ENCODE peak calls at places on chromosomes 7 and 10, in five cellular contexts. One of them, this sample, is unnamed.

GRCh38 chr10:95125582-95125981 is 56.3 kb upstream of the CYP2C8 start:
- DNase-seq in body of pancreas: no peak
- DNase-seq in fibroblast of the aortic adventitia: no peak
- DNase-seq in retinal pigment epithelial cell: no peak
- DNase-seq in Peyer's patch: no peak
- DNase-seq in this sample: no peak

GRCh38 chr7:6183006-6183405 is 89.4 kb downstream of the CYTH3 start:
- DNase-seq in body of pancreas: no peak
- DNase-seq in fibroblast of the aortic adventitia: no peak
- DNase-seq in retinal pigment epithelial cell: no peak
- DNase-seq in Peyer's patch: no peak
- DNase-seq in this sample: no peak

GRCh38 chr10:21047096-21047495 is 150.0 kb upstream of the NEBL start:
- DNase-seq in body of pancreas: no peak
- DNase-seq in fibroblast of the aortic adventitia: no peak
- DNase-seq in retinal pigment epithelial cell: no peak
- DNase-seq in Peyer's patch: no peak
- DNase-seq in this sample: no peak

GRCh38 chr7:88789480-88790064 is 6.0 kb downstream of the TEX47 start:
- DNase-seq in body of pancreas: no peak
- DNase-seq in fibroblast of the aortic adventitia: peak; percentile 34
- DNase-seq in retinal pigment epithelial cell: no peak
- DNase-seq in Peyer's patch: no peak
- DNase-seq in this sample: no peak

GRCh38 chr10:48636901-48637300 is 32.0 kb upstream of the ARHGAP22 start:
- DNase-seq in body of pancreas: no peak
- DNase-seq in fibroblast of the aortic adventitia: no peak
- DNase-seq in retinal pigment epithelial cell: no peak
- DNase-seq in Peyer's patch: no peak
- DNase-seq in this sample: no peak

GRCh38 chr10:33193867-33194521 is 140.5 kb downstream of the NRP1 start:
- DNase-seq in body of pancreas: peak; percentile 19
- DNase-seq in fibroblast of the aortic adventitia: peak; percentile 79
- DNase-seq in retinal pigment epithelial cell: no peak
- DNase-seq in Peyer's patch: peak; percentile 69
- DNase-seq in this sample: peak; percentile 32

GRCh38 chr7:69922011-69922803 is 323.9 kb downstream of the AUTS2 start:
- DNase-seq in body of pancreas: no peak
- DNase-seq in fibroblast of the aortic adventitia: no peak
- DNase-seq in retinal pigment epithelial cell: no peak
- DNase-seq in Peyer's patch: no peak
- DNase-seq in this sample: no peak

GRCh38 chr10:86443936-86444335 is 77.3 kb upstream of the GRID1 start:
- DNase-seq in body of pancreas: no peak
- DNase-seq in fibroblast of the aortic adventitia: peak; percentile 42
- DNase-seq in retinal pigment epithelial cell: no peak
- DNase-seq in Peyer's patch: no peak
- DNase-seq in this sample: no peak

GRCh38 chr7:122674502-122674901 is 24.4 kb downstream of the RNF133 start:
- DNase-seq in body of pancreas: peak; percentile 54
- DNase-seq in fibroblast of the aortic adventitia: peak; percentile 82
- DNase-seq in retinal pigment epithelial cell: peak; percentile 61
- DNase-seq in Peyer's patch: no peak
- DNase-seq in this sample: no peak

GRCh38 chr10:3531097-3531645 is 253.8 kb downstream of the KLF6 start:
- DNase-seq in body of pancreas: no peak
- DNase-seq in fibroblast of the aortic adventitia: no peak
- DNase-seq in retinal pigment epithelial cell: no peak
- DNase-seq in Peyer's patch: no peak
- DNase-seq in this sample: no peak

GRCh38 chr7:106959753-106960152 is 84.8 kb upstream of the PRKAR2B start:
- DNase-seq in body of pancreas: no peak
- DNase-seq in fibroblast of the aortic adventitia: no peak
- DNase-seq in retinal pigment epithelial cell: no peak
- DNase-seq in Peyer's patch: no peak
- DNase-seq in this sample: no peak

GRCh38 chr7:116954443-116954838 is 1.1 kb downstream of the ST7 start:
- DNase-seq in body of pancreas: no peak
- DNase-seq in fibroblast of the aortic adventitia: no peak
- DNase-seq in retinal pigment epithelial cell: no peak
- DNase-seq in Peyer's patch: no peak
- DNase-seq in this sample: no peak

GRCh38 chr10:132520147-132520811 is 17.3 kb upstream of the INPP5A start:
- DNase-seq in body of pancreas: peak; percentile 24
- DNase-seq in fibroblast of the aortic adventitia: peak; percentile 88
- DNase-seq in retinal pigment epithelial cell: no peak
- DNase-seq in Peyer's patch: peak; percentile 46
- DNase-seq in this sample: no peak

GRCh38 chr7:39838326-39838725 is 111.7 kb upstream of the CDK13 start:
- DNase-seq in body of pancreas: peak; percentile 10
- DNase-seq in fibroblast of the aortic adventitia: peak; percentile 21
- DNase-seq in retinal pigment epithelial cell: peak; percentile 62
- DNase-seq in Peyer's patch: peak; percentile 58
- DNase-seq in this sample: peak; percentile 22

GRCh38 chr7:131040467-131040932 is 287.2 kb upstream of the MKLN1 start:
- DNase-seq in body of pancreas: peak; percentile 71
- DNase-seq in fibroblast of the aortic adventitia: peak; percentile 84
- DNase-seq in retinal pigment epithelial cell: no peak
- DNase-seq in Peyer's patch: peak; percentile 85
- DNase-seq in this sample: peak; percentile 87

GRCh38 chr10:97307866-97308780 is 10.9 kb upstream of the FRAT1 start:
- DNase-seq in body of pancreas: no peak
- DNase-seq in fibroblast of the aortic adventitia: no peak
- DNase-seq in retinal pigment epithelial cell: no peak
- DNase-seq in Peyer's patch: no peak
- DNase-seq in this sample: no peak

GRCh38 chr7:96136600-96137239 is 185.2 kb downstream of the SLC25A13 start:
- DNase-seq in body of pancreas: no peak
- DNase-seq in fibroblast of the aortic adventitia: no peak
- DNase-seq in retinal pigment epithelial cell: no peak
- DNase-seq in Peyer's patch: no peak
- DNase-seq in this sample: no peak

GRCh38 chr7:3075441-3075840 is 31.8 kb upstream of the CARD11 start:
- DNase-seq in body of pancreas: no peak
- DNase-seq in fibroblast of the aortic adventitia: no peak
- DNase-seq in retinal pigment epithelial cell: no peak
- DNase-seq in Peyer's patch: no peak
- DNase-seq in this sample: no peak

GRCh38 chr10:129417164-129417563 is 49.9 kb upstream of the MGMT start:
- DNase-seq in body of pancreas: no peak
- DNase-seq in fibroblast of the aortic adventitia: no peak
- DNase-seq in retinal pigment epithelial cell: peak; percentile 8
- DNase-seq in Peyer's patch: no peak
- DNase-seq in this sample: peak; percentile 16

GRCh38 chr10:13922591-13922990 is 335.8 kb downstream of the PRPF18 start:
- DNase-seq in body of pancreas: no peak
- DNase-seq in fibroblast of the aortic adventitia: no peak
- DNase-seq in retinal pigment epithelial cell: no peak
- DNase-seq in Peyer's patch: no peak
- DNase-seq in this sample: no peak

GRCh38 chr7:128740996-128741395 is 1.8 kb downstream of the CALU start:
- DNase-seq in body of pancreas: peak; percentile 25
- DNase-seq in fibroblast of the aortic adventitia: peak; percentile 66
- DNase-seq in retinal pigment epithelial cell: peak; percentile 34
- DNase-seq in Peyer's patch: no peak
- DNase-seq in this sample: no peak

GRCh38 chr10:48353246-48353645 is 46.8 kb downstream of the MAPK8 start:
- DNase-seq in body of pancreas: no peak
- DNase-seq in fibroblast of the aortic adventitia: no peak
- DNase-seq in retinal pigment epithelial cell: no peak
- DNase-seq in Peyer's patch: no peak
- DNase-seq in this sample: no peak

GRCh38 chr7:26153823-26154783 is 2.1 kb downstream of the NFE2L3 start:
- DNase-seq in body of pancreas: peak; percentile 53
- DNase-seq in fibroblast of the aortic adventitia: no peak
- DNase-seq in retinal pigment epithelial cell: no peak
- DNase-seq in Peyer's patch: peak; percentile 82
- DNase-seq in this sample: peak; percentile 79

GRCh38 chr10:34801066-34801738 is 13.9 kb downstream of the PARD3 start:
- DNase-seq in body of pancreas: peak; percentile 62
- DNase-seq in fibroblast of the aortic adventitia: peak; percentile 60
- DNase-seq in retinal pigment epithelial cell: no peak
- DNase-seq in Peyer's patch: peak; percentile 62
- DNase-seq in this sample: no peak

GRCh38 chr10:131678171-131678570 is 222.6 kb upstream of the PPP2R2D start:
- DNase-seq in body of pancreas: no peak
- DNase-seq in fibroblast of the aortic adventitia: no peak
- DNase-seq in retinal pigment epithelial cell: no peak
- DNase-seq in Peyer's patch: no peak
- DNase-seq in this sample: no peak

GRCh38 chr10:4270116-4270515 is 485.1 kb upstream of the KLF6 start:
- DNase-seq in body of pancreas: no peak
- DNase-seq in fibroblast of the aortic adventitia: peak; percentile 85
- DNase-seq in retinal pigment epithelial cell: no peak
- DNase-seq in Peyer's patch: no peak
- DNase-seq in this sample: no peak

GRCh38 chr7:37489703-37490102 is 41.0 kb upstream of the ELMO1 start:
- DNase-seq in body of pancreas: no peak
- DNase-seq in fibroblast of the aortic adventitia: no peak
- DNase-seq in retinal pigment epithelial cell: no peak
- DNase-seq in Peyer's patch: no peak
- DNase-seq in this sample: no peak

GRCh38 chr7:150351587-150352194 is 10.3 kb upstream of the RARRES2 start:
- DNase-seq in body of pancreas: no peak
- DNase-seq in fibroblast of the aortic adventitia: no peak
- DNase-seq in retinal pigment epithelial cell: no peak
- DNase-seq in Peyer's patch: no peak
- DNase-seq in this sample: no peak

GRCh38 chr7:24025094-24025493 is 258.9 kb upstream of the NPY start:
- DNase-seq in body of pancreas: no peak
- DNase-seq in fibroblast of the aortic adventitia: no peak
- DNase-seq in retinal pigment epithelial cell: no peak
- DNase-seq in Peyer's patch: no peak
- DNase-seq in this sample: no peak

GRCh38 chr7:129433823-129434171 is 435 bp upstream of the STRIP2 start:
- DNase-seq in body of pancreas: no peak
- DNase-seq in fibroblast of the aortic adventitia: no peak
- DNase-seq in retinal pigment epithelial cell: no peak
- DNase-seq in Peyer's patch: no peak
- DNase-seq in this sample: no peak

GRCh38 chr10:62614389-62615157 is 189.9 kb upstream of the ADO start:
- DNase-seq in body of pancreas: no peak
- DNase-seq in fibroblast of the aortic adventitia: no peak
- DNase-seq in retinal pigment epithelial cell: no peak
- DNase-seq in Peyer's patch: no peak
- DNase-seq in this sample: no peak

GRCh38 chr10:66627156-66627555 is 298.7 kb upstream of the LRRTM3 start:
- DNase-seq in body of pancreas: peak; percentile 15
- DNase-seq in fibroblast of the aortic adventitia: no peak
- DNase-seq in retinal pigment epithelial cell: no peak
- DNase-seq in Peyer's patch: no peak
- DNase-seq in this sample: no peak

GRCh38 chr7:154990964-154991514 is 11.9 kb downstream of the PAXIP1 start:
- DNase-seq in body of pancreas: no peak
- DNase-seq in fibroblast of the aortic adventitia: no peak
- DNase-seq in retinal pigment epithelial cell: no peak
- DNase-seq in Peyer's patch: no peak
- DNase-seq in this sample: no peak

GRCh38 chr10:69961168-69961863 is 91.3 kb upstream of the MACROH2A2 start:
- DNase-seq in body of pancreas: no peak
- DNase-seq in fibroblast of the aortic adventitia: no peak
- DNase-seq in retinal pigment epithelial cell: no peak
- DNase-seq in Peyer's patch: peak; percentile 38
- DNase-seq in this sample: peak; percentile 16
- TF ChIP-seq CTCF in body of pancreas: peak; percentile 10
- TF ChIP-seq CTCF in fibroblast of the aortic adventitia: peak; percentile 34
- TF ChIP-seq CTCF in retinal pigment epithelial cell: peak; percentile 51
- TF ChIP-seq CTCF in Peyer's patch: peak; percentile 7
- TF ChIP-seq CTCF in this sample: peak; percentile 21

DNA sequence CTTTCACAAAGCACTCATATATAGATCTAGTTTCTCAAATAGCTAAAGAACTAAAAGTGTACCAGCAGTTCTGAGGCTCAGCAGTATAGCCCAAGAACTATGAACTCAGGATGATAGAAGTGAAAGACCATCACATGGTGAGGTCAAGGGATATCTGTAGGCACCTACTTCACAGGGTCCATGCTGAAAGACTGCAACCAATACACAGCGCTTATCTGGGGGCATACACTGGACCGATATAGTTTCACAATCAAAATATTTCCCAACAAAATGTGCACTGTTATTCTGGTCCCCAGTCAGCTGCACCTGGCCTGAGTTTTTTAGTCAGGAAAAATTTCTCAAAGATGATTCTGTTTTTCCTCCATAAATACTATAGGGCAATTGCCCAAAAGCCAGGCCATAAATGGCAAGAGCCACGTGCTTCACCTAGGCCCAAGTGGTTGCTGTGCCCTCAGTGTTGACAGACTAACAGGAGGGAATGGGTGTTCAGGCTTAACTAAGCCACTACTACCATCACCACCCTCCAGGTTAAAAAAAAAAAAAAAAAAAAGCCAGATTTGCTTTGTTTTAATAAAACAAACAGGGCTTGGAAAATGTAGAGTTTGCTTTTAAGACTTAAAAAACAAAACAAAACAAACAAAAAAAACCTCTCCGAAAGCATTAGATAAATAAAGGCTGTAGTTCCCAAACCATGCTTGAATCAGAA is 58.5 kb downstream of the OGDH start:
- DNase-seq in body of pancreas: no peak
- DNase-seq in fibroblast of the aortic adventitia: no peak
- DNase-seq in retinal pigment epithelial cell: no peak
- DNase-seq in Peyer's patch: no peak
- DNase-seq in this sample: no peak
- TF ChIP-seq CTCF in body of pancreas: no peak
- TF ChIP-seq CTCF in fibroblast of the aortic adventitia: no peak
- TF ChIP-seq CTCF in retinal pigment epithelial cell: no peak
- TF ChIP-seq CTCF in Peyer's patch: no peak
- TF ChIP-seq CTCF in this sample: no peak

GRCh38 chr7:47039089-47039648 is 542.7 kb downstream of the TNS3 start:
- DNase-seq in body of pancreas: no peak
- DNase-seq in fibroblast of the aortic adventitia: no peak
- DNase-seq in retinal pigment epithelial cell: no peak
- DNase-seq in Peyer's patch: no peak
- DNase-seq in this sample: no peak

GRCh38 chr7:47039899-47040298 is 542.0 kb downstream of the TNS3 start:
- DNase-seq in body of pancreas: no peak
- DNase-seq in fibroblast of the aortic adventitia: peak; percentile 89
- DNase-seq in retinal pigment epithelial cell: no peak
- DNase-seq in Peyer's patch: no peak
- DNase-seq in this sample: no peak

GRCh38 chr7:47037607-47038006 is 544.3 kb downstream of the TNS3 start:
- DNase-seq in body of pancreas: no peak
- DNase-seq in fibroblast of the aortic adventitia: no peak
- DNase-seq in retinal pigment epithelial cell: no peak
- DNase-seq in Peyer's patch: no peak
- DNase-seq in this sample: no peak

GRCh38 chr7:47036909-47037308 is 545.0 kb downstream of the TNS3 start:
- DNase-seq in body of pancreas: no peak
- DNase-seq in fibroblast of the aortic adventitia: no peak
- DNase-seq in retinal pigment epithelial cell: no peak
- DNase-seq in Peyer's patch: no peak
- DNase-seq in this sample: no peak

GRCh38 chr7:47038621-47039020 is 543.3 kb downstream of the TNS3 start:
- DNase-seq in body of pancreas: no peak
- DNase-seq in fibroblast of the aortic adventitia: no peak
- DNase-seq in retinal pigment epithelial cell: no peak
- DNase-seq in Peyer's patch: no peak
- DNase-seq in this sample: no peak
- TF ChIP-seq CTCF in body of pancreas: no peak
- TF ChIP-seq CTCF in fibroblast of the aortic adventitia: no peak
- TF ChIP-seq CTCF in retinal pigment epithelial cell: no peak
- TF ChIP-seq CTCF in Peyer's patch: no peak
- TF ChIP-seq CTCF in this sample: no peak

GRCh38 chr10:80567292-80567691 is 29.6 kb downstream of the SH2D4B start:
- DNase-seq in body of pancreas: no peak
- DNase-seq in fibroblast of the aortic adventitia: no peak
- DNase-seq in retinal pigment epithelial cell: no peak
- DNase-seq in Peyer's patch: no peak
- DNase-seq in this sample: no peak
- TF ChIP-seq CTCF in body of pancreas: no peak
- TF ChIP-seq CTCF in fibroblast of the aortic adventitia: no peak
- TF ChIP-seq CTCF in retinal pigment epithelial cell: no peak
- TF ChIP-seq CTCF in Peyer's patch: no peak
- TF ChIP-seq CTCF in this sample: no peak

This sample was measured in colonic mucosa.